ENCODE peak calls at places on chromosome 16, in four cellular contexts. B is NCI-H1930; X is activated CD8-positive, alpha-beta T cell treated with anti-CD3 and anti-CD28 coated beads for 36 hours; A is MV-4-11. U is an unnamed sample.

GRCh38 chr16:72992142-72992601 is 55.8 kb downstream of the ZFHX3 start:
- DNase-seq in B (no peak), X (no peak), A (no peak), U (no peak)

GRCh38 chr16:16996830-16997229 is 473.9 kb downstream of the XYLT1 start:
- DNase-seq in B (no peak), X (no peak), A (no peak), U (no peak)

GRCh38 chr16:28984619-28985135 is at the start of gene LAT:
- DNase-seq in B (no peak), X (peak), A (peak), U (no peak)

GRCh38 chr16:11393366-11393765 is 48.1 kb downstream of the RMI2 start:
- DNase-seq in B (no peak), X (no peak), A (no peak), U (no peak)

GRCh38 chr16:57574646-57575467 is 32.4 kb downstream of the ADGRG5 start:
- DNase-seq in B (no peak), X (no peak), A (no peak), U (no peak)

GRCh38 chr16:24896439-24896838 is 50.7 kb downstream of the SLC5A11 start:
- DNase-seq in B (no peak), X (no peak), A (peak), U (no peak)

GRCh38 chr16:77060614-77061013 is 130.4 kb upstream of the MON1B start:
- DNase-seq in B (no peak), X (no peak), A (no peak), U (no peak)

GRCh38 chr16:67537636-67538591 is 9.3 kb downstream of the RIPOR1 start:
- DNase-seq in B (no peak), X (peak), A (no peak), U (no peak)

GRCh38 chr16:12020007-12020406 is 43.5 kb downstream of the SNX29 start:
- DNase-seq in B (no peak), X (no peak), A (no peak), U (no peak)

GRCh38 chr16:15973460-15973859 is 24.0 kb downstream of the ABCC1 start:
- DNase-seq in B (no peak), X (no peak), A (no peak), U (no peak)